ENCODE peak calls at places on chromosomes 1 and 21, in six cellular contexts. L, N, D, X, W and F are unnamed samples.

GRCh38 chr1:74505133-74505532 is 7.3 kb downstream of the LRRC53 start:
- DNase-seq in L (no peak), D (no peak), N (no peak), X (no peak), W (no peak), F (no peak)

GRCh38 chr1:25990702-25991395 is 7.0 kb downstream of the PAFAH2 start:
- DNase-seq in X (no peak), N (no peak), D (no peak), W (no peak), L (no peak), F (no peak)

GRCh38 chr1:16926491-16927195 is 4.9 kb downstream of the CROCC start:
- DNase-seq in X (no peak), D (no peak), N (no peak), L (no peak), W (peak; percentile 66), F (no peak)

GRCh38 chr1:56525463-56526155 is 53.8 kb downstream of the PLPP3 start:
- DNase-seq in N (no peak), D (no peak), X (peak; percentile 27), W (no peak), L (peak; percentile 36), F (peak; percentile 56)

GRCh38 chr1:161427733-161428516 is 60.2 kb upstream of the CFAP126 start:
- DNase-seq in D (peak; percentile 65), X (no peak), N (no peak), L (no peak), W (no peak), F (no peak)

GRCh38 chr21:43352568-43353281 is 74.2 kb downstream of the SIK1 start:
- DNase-seq in D (no peak), L (no peak), W (no peak), N (no peak), X (peak; percentile 49), F (peak; percentile 12)

GRCh38 chr1:27961646-27962221 is 2.0 kb downstream of the XKR8 start:
- DNase-seq in X (no peak), D (no peak), L (no peak), W (no peak), N (no peak), F (peak; percentile 18)

GRCh38 chr1:118300808-118301207 is 115.8 kb upstream of the SPAG17 start:
- DNase-seq in D (no peak), W (no peak), N (no peak), X (no peak), L (no peak), F (no peak)

GRCh38 chr1:110616587-110616986 is 10.4 kb upstream of the KCNA2 start:
- DNase-seq in W (no peak), D (peak; percentile 17), X (no peak), L (peak; percentile 29), N (no peak), F (peak; percentile 27)

GRCh38 chr1:22043175-22043769 is 9.2 kb upstream of the CDC42 start:
- DNase-seq in N (no peak), D (no peak), L (peak; percentile 56), X (no peak), W (no peak), F (peak; percentile 60)

GRCh38 chr1:116721608-116722007 is 32.6 kb upstream of the CD2 start:
- DNase-seq in W (no peak), D (no peak), N (no peak), L (no peak), X (no peak), F (no peak)
- H3K36me3 ChIP-seq in W (no peaks in the 10 kb centered on the region), D (no peaks in the 10 kb centered on the region), N (no peaks in the 10 kb centered on the region), L (no peaks in the 10 kb centered on the region), X (no peaks in the 10 kb centered on the region), F (no peaks in the 10 kb centered on the region)

GRCh38 chr1:230067871-230068814 is 1.1 kb downstream of the GALNT2 start:
- DNase-seq in X (peak; percentile 48), L (peak; percentile 31), W (peak; percentile 82), N (no peak), D (peak; percentile 19), F (peak; percentile 41)
- TF ChIP-seq CTCF in X (no peak), L (no peak), W (no peak), N (peak; percentile 9), D (no peak), F (peak; percentile 23)

DNA sequence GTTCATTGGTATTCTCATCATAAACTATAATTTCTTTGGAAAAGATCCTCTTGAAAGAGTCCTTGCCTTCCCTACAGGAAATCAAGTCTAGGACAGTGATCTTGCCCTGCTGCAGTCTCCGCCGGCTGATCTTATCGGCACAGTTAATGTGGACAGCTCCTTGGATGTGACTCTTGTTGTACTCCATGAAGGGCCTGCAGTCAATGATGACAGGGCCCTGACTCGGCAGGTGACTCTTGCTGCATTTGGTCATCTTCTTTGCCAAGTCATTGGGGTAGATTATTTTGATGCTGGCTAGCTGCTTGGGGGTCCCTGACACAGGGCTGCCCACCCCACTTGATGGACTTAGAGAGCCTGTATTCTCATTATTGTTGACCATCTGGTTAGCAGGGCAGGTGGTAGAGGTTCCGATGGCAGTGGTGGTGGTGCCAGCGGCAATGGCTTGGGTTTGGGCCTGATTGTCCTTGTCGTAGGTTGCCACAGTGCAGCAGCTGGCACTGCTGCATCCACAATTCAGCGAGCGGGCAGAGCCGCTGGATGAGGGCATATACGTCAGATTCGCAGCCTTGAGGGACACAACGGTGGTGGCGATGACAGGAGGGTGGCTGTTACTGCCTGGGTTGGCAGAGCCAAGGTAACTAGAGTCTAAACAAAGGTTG is 2.7 kb downstream of the DUSP10 start:
- DNase-seq in N (no peak), X (no peak), W (no peak), L (no peak), D (no peak), F (no peak)
- H3K36me3 ChIP-seq in N (no peaks in the 10 kb centered on the region), X (no peaks in the 10 kb centered on the region), W (no peaks in the 10 kb centered on the region), L (no peaks in the 10 kb centered on the region), D (peaks cover 6% of the 10 kb centered on the region), F (no peaks in the 10 kb centered on the region)

GRCh38 chr1:231170875-231171274 is 9.0 kb downstream of the TRIM67 start:
- DNase-seq in X (no peak), D (no peak), W (no peak), L (no peak), N (no peak), F (no peak)
- TF ChIP-seq CTCF in X (no peak), D (no peak), W (no peak), L (no peak), N (no peak), F (peak; percentile 49)

GRCh38 chr1:173853074-173853473 is 14.7 kb downstream of the GAS5 start:
- DNase-seq in W (no peak), N (no peak), L (no peak), X (no peak), D (peak; percentile 77), F (no peak)
- H3K36me3 ChIP-seq in W (peaks cover 3% of the 10 kb centered on the region), N (peaks cover 3% of the 10 kb centered on the region), L (no peaks in the 10 kb centered on the region), X (no peaks in the 10 kb centered on the region), D (peaks cover 4% of the 10 kb centered on the region), F (peaks cover 20% of the 10 kb centered on the region)

GRCh38 chr1:247452447-247453039 is 5.4 kb downstream of the OR2B11 start:
- DNase-seq in N (no peak), W (no peak), D (no peak), L (no peak), X (no peak), F (peak; percentile 38)
- TF ChIP-seq CTCF in N (no peak), W (no peak), D (no peak), L (no peak), X (no peak), F (peak; percentile 42)